ENCODE peak calls at places on chromosomes 16 and 17, in five cellular contexts. One of them, this sample, is unnamed.

GRCh38 chr17:39920218-39921210 is 2.1 kb upstream of the GSDMB start:
- DNase-seq in stimulated activated CD4-positive, alpha-beta T cell treated with anti-CD3 and anti-CD28 coated beads, TNF-alpha, amount 100 ng/mL, for 1 hour: no peak
- DNase-seq in GM12892: peak; percentile 54
- DNase-seq in suprapubic skin: no peak
- DNase-seq in NCI-H1930: no peak
- DNase-seq in this sample: no peak

GRCh38 chr17:78899361-78900260 is 3.4 kb downstream of the CEP295NL start:
- DNase-seq in stimulated activated CD4-positive, alpha-beta T cell treated with anti-CD3 and anti-CD28 coated beads, TNF-alpha, amount 100 ng/mL, for 1 hour: no peak
- DNase-seq in GM12892: no peak
- DNase-seq in suprapubic skin: no peak
- DNase-seq in NCI-H1930: no peak
- DNase-seq in this sample: no peak

GRCh38 chr16:12453832-12454231 is 349.9 kb downstream of the CPPED1 start:
- DNase-seq in stimulated activated CD4-positive, alpha-beta T cell treated with anti-CD3 and anti-CD28 coated beads, TNF-alpha, amount 100 ng/mL, for 1 hour: no peak
- DNase-seq in GM12892: no peak
- DNase-seq in suprapubic skin: no peak
- DNase-seq in NCI-H1930: no peak
- DNase-seq in this sample: no peak

GRCh38 chr16:3997231-3997841 is 116.8 kb upstream of the CREBBP start:
- DNase-seq in stimulated activated CD4-positive, alpha-beta T cell treated with anti-CD3 and anti-CD28 coated beads, TNF-alpha, amount 100 ng/mL, for 1 hour: no peak
- DNase-seq in GM12892: no peak
- DNase-seq in suprapubic skin: no peak
- DNase-seq in NCI-H1930: no peak
- DNase-seq in this sample: no peak

GRCh38 chr16:3149630-3150345 is 15.0 kb downstream of the ZNF213 start:
- DNase-seq in stimulated activated CD4-positive, alpha-beta T cell treated with anti-CD3 and anti-CD28 coated beads, TNF-alpha, amount 100 ng/mL, for 1 hour: no peak
- DNase-seq in GM12892: peak; percentile 79
- DNase-seq in suprapubic skin: no peak
- DNase-seq in NCI-H1930: peak; percentile 35
- DNase-seq in this sample: no peak

GRCh38 chr16:20911361-20911760 is 10.8 kb downstream of the LYRM1 start:
- DNase-seq in stimulated activated CD4-positive, alpha-beta T cell treated with anti-CD3 and anti-CD28 coated beads, TNF-alpha, amount 100 ng/mL, for 1 hour: no peak
- DNase-seq in GM12892: no peak
- DNase-seq in suprapubic skin: no peak
- DNase-seq in NCI-H1930: no peak
- DNase-seq in this sample: no peak

GRCh38 chr17:67487506-67487905 is 110.4 kb downstream of the PITPNC1 start:
- DNase-seq in stimulated activated CD4-positive, alpha-beta T cell treated with anti-CD3 and anti-CD28 coated beads, TNF-alpha, amount 100 ng/mL, for 1 hour: no peak
- DNase-seq in GM12892: no peak
- DNase-seq in suprapubic skin: no peak
- DNase-seq in NCI-H1930: no peak
- DNase-seq in this sample: no peak

GRCh38 chr17:74419862-74420492 is 11.9 kb upstream of the GPRC5C start:
- DNase-seq in stimulated activated CD4-positive, alpha-beta T cell treated with anti-CD3 and anti-CD28 coated beads, TNF-alpha, amount 100 ng/mL, for 1 hour: no peak
- DNase-seq in GM12892: no peak
- DNase-seq in suprapubic skin: no peak
- DNase-seq in NCI-H1930: no peak
- DNase-seq in this sample: no peak

GRCh38 chr17:39694593-39694992 is 5.3 kb upstream of the ERBB2 start:
- DNase-seq in stimulated activated CD4-positive, alpha-beta T cell treated with anti-CD3 and anti-CD28 coated beads, TNF-alpha, amount 100 ng/mL, for 1 hour: no peak
- DNase-seq in GM12892: no peak
- DNase-seq in suprapubic skin: no peak
- DNase-seq in NCI-H1930: no peak
- DNase-seq in this sample: no peak

GRCh38 chr17:39969375-39969774 is 6.6 kb downstream of the GSDMA start:
- DNase-seq in stimulated activated CD4-positive, alpha-beta T cell treated with anti-CD3 and anti-CD28 coated beads, TNF-alpha, amount 100 ng/mL, for 1 hour: no peak
- DNase-seq in GM12892: no peak
- DNase-seq in suprapubic skin: no peak
- DNase-seq in NCI-H1930: no peak
- DNase-seq in this sample: no peak

GRCh38 chr16:2514333-2515179 is 804 bp downstream of the ATP6V0C start:
- DNase-seq in stimulated activated CD4-positive, alpha-beta T cell treated with anti-CD3 and anti-CD28 coated beads, TNF-alpha, amount 100 ng/mL, for 1 hour: no peak
- DNase-seq in GM12892: no peak
- DNase-seq in suprapubic skin: peak; percentile 80
- DNase-seq in NCI-H1930: no peak
- DNase-seq in this sample: no peak

GRCh38 chr17:82098939-82099765 is 1.1 kb upstream of the FASN start:
- DNase-seq in stimulated activated CD4-positive, alpha-beta T cell treated with anti-CD3 and anti-CD28 coated beads, TNF-alpha, amount 100 ng/mL, for 1 hour: no peak
- DNase-seq in GM12892: no peak
- DNase-seq in suprapubic skin: no peak
- DNase-seq in NCI-H1930: no peak
- DNase-seq in this sample: no peak

GRCh38 chr17:67008101-67008500 is 36.3 kb upstream of the CACNG1 start:
- DNase-seq in stimulated activated CD4-positive, alpha-beta T cell treated with anti-CD3 and anti-CD28 coated beads, TNF-alpha, amount 100 ng/mL, for 1 hour: no peak
- DNase-seq in GM12892: no peak
- DNase-seq in suprapubic skin: no peak
- DNase-seq in NCI-H1930: no peak
- DNase-seq in this sample: no peak

GRCh38 chr17:33152793-33153192 is 140.3 kb downstream of the ASIC2 start:
- DNase-seq in stimulated activated CD4-positive, alpha-beta T cell treated with anti-CD3 and anti-CD28 coated beads, TNF-alpha, amount 100 ng/mL, for 1 hour: no peak
- DNase-seq in GM12892: no peak
- DNase-seq in suprapubic skin: no peak
- DNase-seq in NCI-H1930: no peak
- DNase-seq in this sample: no peak

GRCh38 chr17:82528484-82529265 is 9.1 kb downstream of the FOXK2 start:
- DNase-seq in stimulated activated CD4-positive, alpha-beta T cell treated with anti-CD3 and anti-CD28 coated beads, TNF-alpha, amount 100 ng/mL, for 1 hour: no peak
- DNase-seq in GM12892: no peak
- DNase-seq in suprapubic skin: no peak
- DNase-seq in NCI-H1930: no peak
- DNase-seq in this sample: no peak

GRCh38 chr17:21452377-21453143 is 76.4 kb downstream of the KCNJ12 start:
- DNase-seq in stimulated activated CD4-positive, alpha-beta T cell treated with anti-CD3 and anti-CD28 coated beads, TNF-alpha, amount 100 ng/mL, for 1 hour: no peak
- DNase-seq in GM12892: no peak
- DNase-seq in suprapubic skin: no peak
- DNase-seq in NCI-H1930: no peak
- DNase-seq in this sample: no peak

GRCh38 chr17:74749262-74750038 is 1.0 kb downstream of the NHERF1 start:
- DNase-seq in stimulated activated CD4-positive, alpha-beta T cell treated with anti-CD3 and anti-CD28 coated beads, TNF-alpha, amount 100 ng/mL, for 1 hour: no peak
- DNase-seq in GM12892: peak; percentile 50
- DNase-seq in suprapubic skin: no peak
- DNase-seq in NCI-H1930: no peak
- DNase-seq in this sample: no peak

GRCh38 chr17:45291170-45291805 is 25.5 kb downstream of the MAP3K14 start:
- DNase-seq in stimulated activated CD4-positive, alpha-beta T cell treated with anti-CD3 and anti-CD28 coated beads, TNF-alpha, amount 100 ng/mL, for 1 hour: no peak
- DNase-seq in GM12892: no peak
- DNase-seq in suprapubic skin: no peak
- DNase-seq in NCI-H1930: no peak
- DNase-seq in this sample: no peak

GRCh38 chr16:48053346-48053745 is 102.4 kb downstream of the ABCC12 start:
- DNase-seq in stimulated activated CD4-positive, alpha-beta T cell treated with anti-CD3 and anti-CD28 coated beads, TNF-alpha, amount 100 ng/mL, for 1 hour: no peak
- DNase-seq in GM12892: no peak
- DNase-seq in suprapubic skin: no peak
- DNase-seq in NCI-H1930: no peak
- DNase-seq in this sample: no peak

GRCh38 chr17:81553018-81553615 is 964 bp upstream of the FAAP100 start:
- DNase-seq in stimulated activated CD4-positive, alpha-beta T cell treated with anti-CD3 and anti-CD28 coated beads, TNF-alpha, amount 100 ng/mL, for 1 hour: peak; percentile 36
- DNase-seq in GM12892: peak; percentile 87
- DNase-seq in suprapubic skin: peak; percentile 90
- DNase-seq in NCI-H1930: peak; percentile 72
- DNase-seq in this sample: peak; percentile 66

GRCh38 chr16:2280461-2280860 is 12.5 kb upstream of the RNPS1 start:
- DNase-seq in stimulated activated CD4-positive, alpha-beta T cell treated with anti-CD3 and anti-CD28 coated beads, TNF-alpha, amount 100 ng/mL, for 1 hour: no peak
- DNase-seq in GM12892: no peak
- DNase-seq in suprapubic skin: no peak
- DNase-seq in NCI-H1930: no peak
- DNase-seq in this sample: no peak

GRCh38 chr16:65547799-65548446 is 426.1 kb upstream of the CDH11 start:
- DNase-seq in stimulated activated CD4-positive, alpha-beta T cell treated with anti-CD3 and anti-CD28 coated beads, TNF-alpha, amount 100 ng/mL, for 1 hour: no peak
- DNase-seq in GM12892: no peak
- DNase-seq in suprapubic skin: no peak
- DNase-seq in NCI-H1930: no peak
- DNase-seq in this sample: no peak

GRCh38 chr16:70706948-70707465 is 21.2 kb upstream of the MTSS2 start:
- DNase-seq in stimulated activated CD4-positive, alpha-beta T cell treated with anti-CD3 and anti-CD28 coated beads, TNF-alpha, amount 100 ng/mL, for 1 hour: no peak
- DNase-seq in GM12892: no peak
- DNase-seq in suprapubic skin: no peak
- DNase-seq in NCI-H1930: no peak
- DNase-seq in this sample: no peak